ENCODE peak calls at places on chromosomes 1 and 21, in ten cellular contexts. X, K, B, L, U, H, T, I, C and A are unnamed samples.

GRCh38 chr1:227353186-227353585 is 34.9 kb upstream of the CDC42BPA start:
- DNase-seq in X (no peak), K (no peak), B (no peak), L (no peak), U (no peak), H (no peak), T (no peak), I (no peak), C (no peak), A (no peak)

GRCh38 chr1:214143015-214143775 is 137.8 kb upstream of the SMYD2 start:
- DNase-seq in X (no peak), K (no peak), B (no peak), L (no peak), U (no peak), H (no peak), T (no peak), I (no peak), C (no peak), A (no peak)

GRCh38 chr1:54724771-54725170 is 9.1 kb downstream of the TTC4 start:
- DNase-seq in X (no peak), K (no peak), B (no peak), L (no peak), U (no peak), H (no peak), T (no peak), I (no peak), C (no peak), A (no peak)

GRCh38 chr1:236509647-236510401 is 14.0 kb upstream of the LGALS8 start:
- DNase-seq in X (no peak), K (no peak), B (no peak), L (no peak), U (no peak), H (no peak), T (no peak), I (no peak), C (no peak), A (no peak)

GRCh38 chr1:66048011-66048410 is 255.3 kb downstream of the PDE4B start:
- DNase-seq in X (no peak), K (no peak), B (no peak), L (peak), U (no peak), H (no peak), T (no peak), I (no peak), C (no peak), A (no peak)

GRCh38 chr1:80417651-80418050 is 1383.1 kb upstream of the ADGRL2 start:
- DNase-seq in X (no peak), K (peak), B (peak), L (no peak), U (peak), H (no peak), T (peak), I (no peak), C (no peak), A (peak)

GRCh38 chr1:83882906-83883305 is 116.0 kb downstream of the TTLL7 start:
- DNase-seq in X (no peak), K (peak), B (peak), L (no peak), U (peak), H (no peak), T (peak), I (peak), C (no peak), A (peak)

GRCh38 chr21:44415073-44416025 is 40.0 kb upstream of the LRRC3 start:
- DNase-seq in X (no peak), K (no peak), B (no peak), L (no peak), U (no peak), H (no peak), T (no peak), I (peak), C (no peak), A (no peak)

GRCh38 chr1:58755468-58755872 is 28.4 kb downstream of the JUN start:
- DNase-seq in X (peak), K (peak), B (peak), L (no peak), U (peak), H (no peak), T (peak), I (peak), C (peak), A (peak)

GRCh38 chr1:207813513-207813881 is 61.6 kb downstream of the CD46 start:
- DNase-seq in X (peak), K (no peak), B (no peak), L (no peak), U (no peak), H (no peak), T (no peak), I (no peak), C (no peak), A (no peak)

GRCh38 chr1:223712856-223713494 is 636 bp downstream of the CAPN2 start:
- DNase-seq in X (no peak), K (no peak), B (no peak), L (peak), U (no peak), H (peak), T (no peak), I (peak), C (peak), A (no peak)

GRCh38 chr1:28877132-28877781 is 37.1 kb upstream of the EPB41 start:
- DNase-seq in X (peak), K (peak), B (peak), L (peak), U (peak), H (peak), T (peak), I (peak), C (peak), A (peak)

GRCh38 chr1:226001852-226002666 is 2.9 kb upstream of the SDE2 start:
- DNase-seq in X (peak), K (no peak), B (peak), L (peak), U (no peak), H (peak), T (no peak), I (peak), C (peak), A (no peak)

GRCh38 chr1:59714966-59715365 is 99.8 kb upstream of the HOOK1 start:
- DNase-seq in X (no peak), K (no peak), B (no peak), L (no peak), U (no peak), H (no peak), T (no peak), I (no peak), C (no peak), A (no peak)

GRCh38 chr1:64882574-64883255 is 83.6 kb downstream of the JAK1 start:
- DNase-seq in X (no peak), K (no peak), B (no peak), L (no peak), U (no peak), H (no peak), T (no peak), I (no peak), C (no peak), A (no peak)

GRCh38 chr1:218459450-218459849 is 114.3 kb downstream of the TGFB2 start:
- DNase-seq in X (no peak), K (no peak), B (no peak), L (no peak), U (no peak), H (no peak), T (no peak), I (no peak), C (peak), A (no peak)

DNA sequence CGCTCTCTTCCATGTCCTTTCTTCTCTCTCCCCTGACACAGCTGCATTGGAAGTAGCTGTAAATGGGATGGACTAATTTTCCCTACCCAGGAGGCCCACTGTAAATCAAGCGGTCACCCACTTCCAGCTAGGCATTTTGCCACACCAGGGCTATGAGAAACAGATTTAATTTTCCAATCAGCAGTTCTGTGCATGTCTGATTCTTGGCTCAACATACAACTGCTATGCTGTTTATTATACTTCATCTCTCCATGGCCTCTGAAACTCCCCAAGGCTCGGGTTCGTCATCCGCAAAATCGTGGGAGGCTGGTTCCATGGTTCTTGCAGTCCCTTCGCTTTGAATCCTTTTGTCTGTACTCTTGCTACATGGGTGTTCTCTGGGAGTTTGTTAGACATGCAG is 190.3 kb downstream of the GABPA start:
- DNase-seq in X (no peak), K (no peak), B (no peak), L (no peak), U (no peak), H (no peak), T (no peak), I (no peak), C (no peak), A (no peak)
- H3K27ac ChIP-seq in X (no peak), K (no peak), B (no peak), L (no peak), U (no peak), H (no peak), T (no peak), I (no peak), C (peak), A (no peak)

GRCh38 chr1:232273071-232273470 is 356.9 kb downstream of the SIPA1L2 start:
- DNase-seq in X (no peak), K (peak), B (no peak), L (no peak), U (no peak), H (no peak), T (no peak), I (no peak), C (no peak), A (no peak)

GRCh38 chr1:232274236-232274855 is 355.6 kb downstream of the SIPA1L2 start:
- DNase-seq in X (no peak), K (peak), B (no peak), L (no peak), U (no peak), H (no peak), T (no peak), I (no peak), C (no peak), A (no peak)

GRCh38 chr1:232271991-232272589 is 357.8 kb downstream of the SIPA1L2 start:
- DNase-seq in X (no peak), K (peak), B (no peak), L (no peak), U (no peak), H (no peak), T (no peak), I (no peak), C (peak), A (no peak)

GRCh38 chr1:232276651-232277050 is 353.3 kb downstream of the SIPA1L2 start:
- DNase-seq in X (no peak), K (no peak), B (no peak), L (no peak), U (no peak), H (no peak), T (no peak), I (no peak), C (no peak), A (no peak)

GRCh38 chr1:232274999-232275706 is 354.8 kb downstream of the SIPA1L2 start:
- DNase-seq in X (no peak), K (no peak), B (no peak), L (no peak), U (no peak), H (no peak), T (no peak), I (no peak), C (no peak), A (no peak)
- H3K27ac ChIP-seq in X (no peak), K (no peak), B (no peak), L (no peak), U (no peak), H (no peak), T (no peak), I (no peak), C (no peak), A (no peak)

DNA sequence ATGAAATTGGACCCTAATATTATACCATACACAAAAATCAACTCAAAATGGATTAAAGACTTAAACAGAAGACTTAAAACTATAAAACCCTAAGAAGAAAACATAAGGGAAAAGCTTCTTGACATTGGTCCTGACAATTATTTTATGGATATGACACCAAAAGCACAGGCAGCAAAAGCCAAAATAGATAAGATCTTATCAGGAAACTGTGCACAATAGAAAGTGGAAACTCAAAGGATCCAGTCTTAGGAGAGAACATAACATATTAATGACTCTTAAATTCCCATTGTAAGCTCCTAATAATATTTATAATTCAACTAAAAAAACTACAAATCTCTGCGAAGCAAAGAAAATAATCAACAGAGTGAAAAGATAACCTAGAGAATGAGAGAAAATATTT is 39.8 kb downstream of the RGS13 start:
- DNase-seq in X (no peak), K (no peak), B (no peak), L (no peak), U (no peak), H (no peak), T (no peak), I (no peak), C (no peak), A (no peak)
- H3K27ac ChIP-seq in X (no peak), K (no peak), B (no peak), L (no peak), U (no peak), H (no peak), T (no peak), I (no peak), C (no peak), A (no peak)

GRCh38 chr1:203567596-203567995 is 59.0 kb upstream of the ATP2B4 start:
- DNase-seq in X (no peak), K (no peak), B (no peak), L (no peak), U (no peak), H (no peak), T (no peak), I (no peak), C (no peak), A (no peak)

GRCh38 chr1:203569490-203570318 is 56.9 kb upstream of the ATP2B4 start:
- DNase-seq in X (no peak), K (no peak), B (peak), L (no peak), U (peak), H (no peak), T (no peak), I (no peak), C (no peak), A (no peak)

GRCh38 chr1:203559523-203559922 is 65.6 kb downstream of the OPTC start:
- DNase-seq in X (peak), K (peak), B (peak), L (no peak), U (peak), H (no peak), T (no peak), I (no peak), C (no peak), A (no peak)

GRCh38 chr1:203563291-203563690 is 63.3 kb upstream of the ATP2B4 start:
- DNase-seq in X (no peak), K (no peak), B (peak), L (no peak), U (no peak), H (no peak), T (no peak), I (no peak), C (no peak), A (no peak)

GRCh38 chr1:203564024-203564423 is 62.6 kb upstream of the ATP2B4 start:
- DNase-seq in X (no peak), K (no peak), B (no peak), L (no peak), U (no peak), H (no peak), T (no peak), I (no peak), C (no peak), A (no peak)
- H3K27ac ChIP-seq in X (no peak), K (no peak), B (no peak), L (no peak), U (no peak), H (no peak), T (no peak), I (no peak), C (no peak), A (no peak)